ENCODE peak calls at places on chromosomes 13 and 19, in four cellular contexts. A, N, L and H are unnamed samples.
A peak's percentile ranks its signal among the peaks of the same experiment; 100 is the strongest.

GRCh38 chr19:40377876-40378385 is 12.1 kb downstream of the HIPK4 start:
- DNase-seq in N (no peak), A (no peak), L (no peak), H (no peak)

GRCh38 chr13:79448413-79448812 is 32.5 kb upstream of the NDFIP2 start:
- DNase-seq in A (no peak), N (no peak), L (no peak), H (no peak)

GRCh38 chr19:47598407-47599349 is 10.3 kb upstream of the BICRA start:
- DNase-seq in L (peak; percentile 33), N (no peak), A (peak; percentile 76), H (no peak)

GRCh38 chr19:40605201-40605971 is 4.2 kb downstream of the LTBP4 start:
- DNase-seq in A (peak; percentile 66), N (peak; percentile 79), L (peak; percentile 22), H (peak; percentile 48)

GRCh38 chr19:20969898-20970297 is 46.8 kb downstream of the ZNF85 start:
- DNase-seq in A (no peak), L (no peak), N (no peak), H (no peak)

GRCh38 chr19:55598034-55598433 is 1.3 kb downstream of the FIZ1 start:
- DNase-seq in L (no peak), N (no peak), A (peak; percentile 67), H (no peak)

GRCh38 chr19:50759886-50760285 is 10.4 kb upstream of the GPR32 start:
- DNase-seq in L (peak; percentile 13), A (no peak), N (peak; percentile 79), H (no peak)

GRCh38 chr19:43820098-43820860 is 6.8 kb upstream of the ZNF283 start:
- DNase-seq in N (no peak), A (peak; percentile 21), L (no peak), H (no peak)

GRCh38 chr13:101424381-101425155 is 8.3 kb upstream of the NALCN start:
- DNase-seq in L (peak; percentile 17), A (no peak), N (no peak), H (no peak)

GRCh38 chr13:76000131-76000530 is 364.0 kb downstream of the LMO7 start:
- DNase-seq in N (no peak), L (no peak), A (no peak), H (no peak)

GRCh38 chr19:55609326-55609725 is 3.9 kb downstream of the ZNF865 start:
- DNase-seq in N (no peak), L (no peak), A (no peak), H (no peak)

GRCh38 chr19:48779636-48780035 is 24.3 kb downstream of the FGF21 start:
- DNase-seq in L (no peak), A (no peak), N (peak; percentile 53), H (no peak)

GRCh38 chr13:23630349-23631093 is 60.3 kb downstream of the TNFRSF19 start:
- DNase-seq in A (no peak), L (peak; percentile 86), N (no peak), H (no peak)

GRCh38 chr19:33684550-33685303 is 63.0 kb downstream of the CHST8 start:
- DNase-seq in N (no peak), L (no peak), A (no peak), H (no peak)

GRCh38 chr19:10505583-10506229 is 2.5 kb upstream of the KEAP1 start:
- DNase-seq in L (peak; percentile 60), N (peak; percentile 74), A (peak; percentile 90), H (no peak)

GRCh38 chr19:36151144-36152051 is 849 bp downstream of the COX7A1 start:
- DNase-seq in L (no peak), N (no peak), A (peak; percentile 30), H (no peak)

GRCh38 chr19:31096930-31097329 is 252.3 kb downstream of the TSHZ3 start:
- DNase-seq in N (no peak), A (no peak), L (no peak), H (no peak)

GRCh38 chr13:93559718-93560117 is 333.1 kb downstream of the GPC6 start:
- DNase-seq in L (no peak), N (no peak), A (no peak), H (no peak)

GRCh38 chr19:39557791-39558622 is 18.0 kb upstream of the EID2 start:
- DNase-seq in A (no peak), N (no peak), L (peak; percentile 58), H (peak; percentile 41)

GRCh38 chr19:13978306-13978705 is 26.0 kb downstream of the DCAF15 start:
- DNase-seq in L (no peak), N (peak; percentile 51), A (peak; percentile 99), H (no peak)

GRCh38 chr13:42038661-42039456 is 9.6 kb upstream of the DGKH start:
- DNase-seq in L (no peak), N (no peak), A (no peak), H (no peak)

GRCh38 chr19:48608798-48609263 is 2.3 kb downstream of the SPACA4 start:
- DNase-seq in A (peak; percentile 63), L (peak; percentile 42), N (peak; percentile 67), H (no peak)

GRCh38 chr19:7690779-7691258 is 10.2 kb downstream of the TRAPPC5 start:
- DNase-seq in N (no peak), A (no peak), L (no peak), H (peak; percentile 68)

GRCh38 chr13:106178816-106179215 is 356.6 kb downstream of the EFNB2 start:
- DNase-seq in A (no peak), L (no peak), N (no peak), H (no peak)

GRCh38 chr13:113667771-113668490 is 912 bp downstream of the GRK1 start:
- DNase-seq in A (peak; percentile 5), L (no peak), N (no peak), H (no peak)

GRCh38 chr19:45097776-45098520 is 5.0 kb downstream of the PPP1R37 start:
- DNase-seq in A (no peak), L (peak; percentile 90), N (peak; percentile 85), H (no peak)

GRCh38 chr13:38684714-38685113 is 2.2 kb upstream of the FREM2 start:
- DNase-seq in L (no peak), N (no peak), A (no peak), H (no peak)

GRCh38 chr13:38687246-38688229 is 661 bp downstream of the FREM2 start:
- DNase-seq in N (no peak), A (peak; percentile 60), L (no peak), H (no peak)

GRCh38 chr13:38685974-38686571 is 804 bp upstream of the FREM2 start:
- DNase-seq in N (no peak), L (no peak), A (peak; percentile 58), H (no peak)

GRCh38 chr13:38688674-38689073 is 1.8 kb downstream of the FREM2 start:
- DNase-seq in A (no peak), L (no peak), N (no peak), H (no peak)

DNA sequence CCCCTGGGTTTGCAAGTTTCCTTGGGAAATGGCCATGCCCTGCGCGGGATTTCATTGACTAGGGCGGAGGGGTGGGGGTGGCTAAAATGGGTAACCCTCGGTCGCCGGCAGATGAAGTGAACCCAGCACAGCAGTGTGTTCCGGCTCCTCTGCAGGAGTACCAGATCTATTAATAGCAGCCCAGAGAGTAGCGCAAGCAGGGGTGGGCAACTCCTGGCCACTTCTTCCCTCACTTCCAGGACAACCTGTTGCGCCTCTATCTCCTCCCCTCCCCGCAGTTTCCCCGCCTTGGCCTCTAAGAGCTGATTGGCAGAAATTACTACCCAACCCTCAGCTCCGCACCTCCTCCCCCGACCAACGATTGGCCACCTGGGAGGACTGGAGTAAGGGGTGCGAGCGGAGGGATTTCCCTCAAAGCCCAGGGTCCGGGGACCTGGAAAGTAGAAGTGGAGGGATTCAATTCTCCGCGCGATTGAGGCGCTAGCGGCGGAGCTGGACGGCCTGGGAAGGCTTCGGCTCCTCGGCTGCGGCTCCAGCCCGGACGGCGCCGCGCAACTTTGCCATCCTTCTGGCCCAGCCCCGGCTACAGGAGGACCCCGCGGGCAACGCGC is at the start of gene FREM2:
- DNase-seq in L (no peak), N (no peak), A (peak; percentile 94), H (no peak)
- TF ChIP-seq CREM in L (no peak), N (no peak), A (peak; percentile 17), H (no peak)

DNA sequence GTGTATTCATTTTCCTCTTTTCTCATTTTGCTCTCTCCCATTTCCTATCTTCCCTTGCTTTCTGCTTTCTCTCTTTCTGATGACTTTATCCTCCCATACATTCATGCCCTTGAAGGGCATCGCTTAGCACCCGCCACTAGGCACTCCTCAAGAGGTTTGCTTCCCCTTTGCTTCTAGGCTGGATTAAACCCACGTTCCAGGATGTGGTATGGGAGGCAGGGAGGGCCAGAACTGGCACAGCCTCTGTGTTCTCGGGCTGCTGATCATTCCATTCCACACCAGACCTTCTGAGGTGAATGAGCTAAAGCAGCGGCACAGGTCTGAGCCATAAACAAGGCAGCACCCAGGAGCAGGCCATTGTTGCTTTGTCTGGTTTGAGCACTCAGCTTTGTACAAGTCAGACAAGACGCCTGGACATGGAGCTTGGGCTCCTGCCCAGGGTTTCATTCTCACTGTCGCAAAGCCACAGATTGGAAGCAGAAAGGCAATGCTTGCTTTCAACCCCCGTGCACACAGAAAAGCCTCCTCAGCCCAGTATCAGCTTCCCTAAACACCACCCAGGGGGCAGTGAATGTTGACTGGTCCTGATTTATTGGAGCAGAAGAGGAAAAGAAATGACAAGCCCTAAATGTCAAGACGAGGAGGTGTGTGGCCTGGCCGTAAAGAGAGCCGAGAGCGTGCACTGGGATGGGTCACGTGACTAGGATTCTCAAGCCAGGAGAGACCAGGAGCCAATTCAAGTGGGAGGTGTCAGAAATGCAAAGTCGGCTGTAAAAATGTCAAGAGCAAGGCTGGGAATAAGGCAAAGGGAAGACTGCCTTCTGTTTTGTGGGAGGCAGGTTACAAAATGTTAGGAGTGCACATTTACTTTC is 218.0 kb upstream of the SERP2 start:
- DNase-seq in A (peak; percentile 20), N (no peak), L (no peak), H (no peak)
- TF ChIP-seq CREM in A (no peak), N (no peak), L (no peak), H (no peak)

GRCh38 chr19:38175422-38175821 is 48.6 kb downstream of the DPF1 start:
- DNase-seq in N (no peak), A (no peak), L (no peak), H (no peak)

GRCh38 chr19:38183227-38183914 is 40.7 kb downstream of the DPF1 start:
- DNase-seq in A (peak; percentile 85), L (no peak), N (peak; percentile 87), H (no peak)

GRCh38 chr19:38182536-38183210 is 41.3 kb downstream of the DPF1 start:
- DNase-seq in A (no peak), N (no peak), L (no peak), H (no peak)

GRCh38 chr19:38184815-38185214 is 39.2 kb downstream of the DPF1 start:
- DNase-seq in A (no peak), L (no peak), N (no peak), H (no peak)

GRCh38 chr19:38180071-38180470 is 44.0 kb downstream of the DPF1 start:
- DNase-seq in L (no peak), N (no peak), A (no peak), H (no peak)
- TF ChIP-seq CREM in L (no peak), N (no peak), A (no peak), H (no peak)

DNA sequence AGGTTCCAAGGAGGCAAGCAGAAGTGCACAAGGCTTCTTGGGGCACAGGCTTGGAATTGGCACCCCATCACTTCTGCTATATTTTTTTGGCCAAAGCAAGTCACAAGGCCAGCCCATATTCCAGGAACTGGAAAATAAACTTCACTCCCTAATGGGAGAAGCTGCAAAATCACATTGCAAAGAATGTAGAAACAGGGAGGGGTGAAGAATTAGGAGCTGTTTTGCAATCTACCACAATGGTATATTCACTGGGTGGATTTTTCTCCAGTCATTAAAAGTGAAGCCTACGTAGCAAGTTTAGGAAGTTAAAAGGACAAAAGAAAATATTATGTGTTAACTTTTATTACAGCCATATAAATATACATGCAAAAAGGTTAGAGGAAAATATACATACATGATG is 464.8 kb downstream of the COG6 start:
- DNase-seq in L (no peak), A (no peak), N (no peak), H (no peak)
- TF ChIP-seq CREM in L (no peak), A (no peak), N (no peak), H (no peak)